ENCODE peak calls at places on chromosomes 3 and 15, in eight cellular contexts. C is GM13976; Z is germinal center; D is central memory CD4-positive, alpha-beta T cell; E is C1 segment of cervical spinal cord; W is stimulated activated CD4-positive, alpha-beta T cell treated with anti-CD3 and anti-CD28 coated beads, TNF-alpha, amount 100 ng/mL, for 4 hours; Q is ACHN; A is neural crest cell. S is an unnamed sample.

GRCh38 chr15:68582236-68582635 is 3.4 kb downstream of the CORO2B start:
- DNase-seq in C (no peak), Z (no peak), E (no peak), Q (no peak), W (no peak), A (no peak), D (no peak), S (no peak)

GRCh38 chr3:67329358-67329757 is 325.1 kb downstream of the SUCLG2 start:
- DNase-seq in A (no peak), Z (no peak), Q (no peak), D (no peak), E (no peak), W (no peak), C (no peak), S (no peak)

GRCh38 chr3:38620236-38620635 is 29.3 kb downstream of the SCN5A start:
- DNase-seq in W (no peak), A (no peak), Q (no peak), C (no peak), E (no peak), Z (no peak), D (no peak), S (no peak)

GRCh38 chr3:159669024-159669476 is 319.6 kb upstream of the IL12A start:
- DNase-seq in W (no peak), E (no peak), Q (peak; percentile 74), A (no peak), D (no peak), C (no peak), Z (no peak), S (no peak)

GRCh38 chr3:50345586-50345985 is at the start of gene ZMYND10:
- DNase-seq in A (peak; percentile 63), W (peak; percentile 54), D (peak; percentile 71), E (no peak), Z (peak; percentile 90), C (peak; percentile 89), Q (peak; percentile 61), S (peak; percentile 50)

GRCh38 chr3:106566277-106566676 is 697.5 kb upstream of the CBLB start:
- DNase-seq in Z (no peak), C (peak; percentile 43), Q (peak; percentile 52), W (no peak), E (no peak), A (no peak), D (no peak), S (peak; percentile 38)

GRCh38 chr3:40827942-40828688 is 303.4 kb downstream of the ZNF621 start:
- DNase-seq in C (no peak), E (no peak), D (no peak), Q (peak; percentile 53), A (no peak), W (no peak), Z (no peak), S (no peak)

GRCh38 chr3:155352900-155353490 is 59.5 kb upstream of the STRIT1 start:
- DNase-seq in E (no peak), C (peak; percentile 12), A (no peak), Q (peak; percentile 57), W (no peak), Z (peak; percentile 30), D (no peak), S (peak; percentile 82)

GRCh38 chr3:37103103-37103815 is 71.1 kb downstream of the LRRFIP2 start:
- DNase-seq in Q (peak; percentile 30), C (no peak), Z (no peak), W (no peak), E (no peak), A (no peak), D (no peak), S (no peak)

GRCh38 chr3:17500618-17501017 is 241.8 kb downstream of the TBC1D5 start:
- DNase-seq in A (no peak), Z (no peak), C (no peak), D (no peak), E (no peak), Q (peak; percentile 35), W (no peak), S (no peak)

GRCh38 chr3:72906154-72906553 is 18.3 kb downstream of the GXYLT2 start:
- DNase-seq in W (no peak), Q (no peak), E (no peak), D (no peak), A (no peak), Z (no peak), C (no peak), S (no peak)

GRCh38 chr15:90419738-90420487 is 31.9 kb downstream of the IQGAP1 start:
- DNase-seq in D (no peak), Q (peak; percentile 66), Z (no peak), A (no peak), W (no peak), C (no peak), E (no peak), S (no peak)

GRCh38 chr3:72630614-72631344 is 217.5 kb downstream of the SHQ1 start:
- DNase-seq in A (no peak), C (no peak), E (no peak), Q (no peak), Z (no peak), W (no peak), D (no peak), S (no peak)

GRCh38 chr3:44513513-44513912 is 36.0 kb upstream of the ZNF445 start:
- DNase-seq in D (no peak), A (no peak), C (no peak), E (no peak), Q (no peak), W (no peak), Z (no peak), S (no peak)

GRCh38 chr3:70516081-70516480 is 203.6 kb upstream of the MDFIC2 start:
- DNase-seq in W (no peak), Q (no peak), E (no peak), D (no peak), C (no peak), A (no peak), Z (no peak), S (peak; percentile 64)

GRCh38 chr3:16665282-16665741 is 60.1 kb upstream of the DAZL start:
- DNase-seq in Z (no peak), A (no peak), Q (no peak), W (no peak), D (no peak), C (no peak), E (no peak), S (no peak)

GRCh38 chr3:128438488-128439072 is 28.1 kb downstream of the DNAJB8 start:
- DNase-seq in E (no peak), A (no peak), W (no peak), C (no peak), D (no peak), Q (no peak), Z (peak; percentile 31), S (peak; percentile 48)

GRCh38 chr3:122930371-122930997 is 97.1 kb downstream of the SEMA5B start:
- DNase-seq in W (no peak), D (no peak), Q (no peak), A (no peak), C (no peak), E (no peak), Z (no peak), S (no peak)

GRCh38 chr15:93037341-93038063 is 51.5 kb downstream of the RGMA start:
- DNase-seq in C (peak; percentile 28), Q (no peak), E (peak; percentile 66), W (no peak), Z (no peak), A (no peak), D (no peak), S (no peak)

GRCh38 chr3:173826416-173826815 is 428.9 kb downstream of the NLGN1 start:
- DNase-seq in Q (peak; percentile 34), Z (no peak), A (no peak), E (no peak), W (no peak), C (no peak), D (no peak), S (no peak)

GRCh38 chr3:115885621-115886020 is 262.3 kb downstream of the GAP43 start:
- DNase-seq in W (no peak), C (no peak), E (no peak), A (no peak), Z (no peak), Q (peak; percentile 2), D (no peak), S (no peak)

GRCh38 chr3:117036259-117036799 is 326.8 kb downstream of the TUSC7 start:
- DNase-seq in A (peak; percentile 42), Q (no peak), Z (peak; percentile 15), W (no peak), D (no peak), E (peak; percentile 14), C (no peak), S (no peak)

GRCh38 chr3:26089249-26089648 is 299.4 kb downstream of the OXSM start:
- DNase-seq in Q (no peak), W (no peak), D (no peak), C (no peak), Z (no peak), E (no peak), A (no peak), S (no peak)

S was measured in NAMALWA.